ENCODE peak calls at places on chromosomes 1 and 21, in six cellular contexts. P, M, F, D, Q and U are unnamed samples.

GRCh38 chr21:31622397-31622796 is 37.1 kb upstream of the SOD1 start:
- DNase-seq in P (no peak), F (no peak), Q (no peak), M (no peak), D (no peak), U (no peak)

GRCh38 chr1:230749150-230749549 is 2.0 kb downstream of the CAPN9 start:
- DNase-seq in P (no peak), F (no peak), D (no peak), Q (no peak), M (no peak), U (no peak)

GRCh38 chr1:167196185-167196584 is 24.5 kb upstream of the POU2F1 start:
- DNase-seq in M (no peak), D (no peak), Q (no peak), F (no peak), P (no peak), U (no peak)

GRCh38 chr1:59199734-59200376 is 97.0 kb upstream of the FGGY start:
- DNase-seq in Q (no peak), D (no peak), F (no peak), P (no peak), M (no peak), U (no peak)

GRCh38 chr1:69947837-69948236 is 257.5 kb downstream of the LRRC40 start:
- DNase-seq in F (no peak), M (no peak), Q (no peak), P (no peak), D (no peak), U (no peak)

GRCh38 chr1:212608956-212609700 is 567 bp downstream of the ATF3 start:
- DNase-seq in F (peak; percentile 61), M (peak; percentile 57), D (peak; percentile 42), Q (peak; percentile 80), P (no peak), U (peak; percentile 93)

GRCh38 chr21:16117851-16118592 is 388.2 kb downstream of the USP25 start:
- DNase-seq in D (no peak), Q (no peak), F (no peak), M (no peak), P (peak; percentile 56), U (no peak)

GRCh38 chr1:182669266-182669665 is 15.1 kb downstream of the RGS8 start:
- DNase-seq in Q (no peak), P (no peak), D (no peak), M (no peak), F (no peak), U (no peak)

GRCh38 chr1:147292012-147292411 is 49.5 kb downstream of the CHD1L start:
- DNase-seq in M (no peak), F (no peak), Q (no peak), P (no peak), D (no peak), U (no peak)

GRCh38 chr1:93710499-93710898 is 28.9 kb upstream of the BCAR3 start:
- DNase-seq in Q (no peak), P (no peak), M (no peak), F (no peak), D (no peak), U (no peak)

GRCh38 chr1:245172026-245172425 is 17.2 kb downstream of the KIF26B start:
- DNase-seq in M (no peak), Q (no peak), P (no peak), D (no peak), F (no peak), U (no peak)

GRCh38 chr1:160519542-160520435 is 3.3 kb downstream of the SLAMF6 start:
- DNase-seq in D (no peak), F (no peak), P (peak; percentile 38), M (no peak), Q (no peak), U (no peak)

GRCh38 chr1:199690520-199690919 is 337.0 kb upstream of the NR5A2 start:
- DNase-seq in M (no peak), P (no peak), F (no peak), Q (no peak), D (no peak), U (no peak)

GRCh38 chr1:179871940-179872339 is 5.7 kb downstream of the TOR1AIP2 start:
- DNase-seq in Q (no peak), M (no peak), P (no peak), D (no peak), F (no peak), U (no peak)

GRCh38 chr1:42932442-42932941 is 26.2 kb downstream of the SLC2A1 start:
- DNase-seq in M (no peak), P (no peak), F (no peak), Q (no peak), D (no peak), U (no peak)

GRCh38 chr1:24683713-24684162 is 40.6 kb downstream of the SRRM1 start:
- DNase-seq in Q (no peak), F (no peak), D (no peak), P (peak; percentile 85), M (no peak), U (no peak)

GRCh38 chr1:55144886-55145285 is 70.3 kb downstream of the USP24 start:
- DNase-seq in D (no peak), M (no peak), Q (no peak), F (no peak), P (no peak), U (no peak)

GRCh38 chr21:17925000-17925610 is 105.9 kb upstream of the C21orf91 start:
- DNase-seq in Q (no peak), F (peak; percentile 42), D (peak; percentile 12), P (peak; percentile 30), M (peak; percentile 60), U (peak; percentile 40)

GRCh38 chr1:112935474-112936289 is 20.3 kb downstream of the SLC16A1 start:
- DNase-seq in Q (no peak), M (no peak), F (no peak), D (no peak), P (peak; percentile 43), U (no peak)

GRCh38 chr1:187985145-187985896 is 1156.6 kb downstream of the PLA2G4A start:
- DNase-seq in M (no peak), D (no peak), P (no peak), F (no peak), Q (no peak), U (no peak)

GRCh38 chr21:29342394-29342957 is 43.8 kb downstream of the BACH1 start:
- DNase-seq in F (peak; percentile 24), P (peak; percentile 11), Q (peak; percentile 82), D (no peak), M (no peak), U (peak; percentile 40)

GRCh38 chr1:12502300-12503109 is 115.5 kb downstream of the DHRS3 start:
- DNase-seq in M (no peak), P (no peak), F (no peak), D (no peak), Q (no peak), U (no peak)

GRCh38 chr1:58739851-58740466 is 40.1 kb upstream of the MYSM1 start:
- DNase-seq in Q (no peak), D (no peak), P (peak; percentile 35), M (no peak), F (no peak), U (no peak)

GRCh38 chr1:115448282-115449044 is 110.4 kb upstream of the NGF start:
- DNase-seq in P (no peak), D (no peak), M (no peak), F (no peak), Q (no peak), U (no peak)

GRCh38 chr1:229855999-229856650 is 210.9 kb upstream of the GALNT2 start:
- DNase-seq in F (peak; percentile 50), M (no peak), P (no peak), D (no peak), Q (no peak), U (no peak)

GRCh38 chr1:104780470-104781078 is 1030.9 kb downstream of the AMY1C start:
- DNase-seq in F (no peak), Q (no peak), D (no peak), P (peak; percentile 4), M (no peak), U (no peak)

GRCh38 chr1:229229721-229230135 is 41.2 kb upstream of the RAB4A start:
- DNase-seq in Q (peak; percentile 93), P (no peak), F (peak; percentile 40), D (peak; percentile 82), M (peak; percentile 76), U (peak; percentile 57)

DNA sequence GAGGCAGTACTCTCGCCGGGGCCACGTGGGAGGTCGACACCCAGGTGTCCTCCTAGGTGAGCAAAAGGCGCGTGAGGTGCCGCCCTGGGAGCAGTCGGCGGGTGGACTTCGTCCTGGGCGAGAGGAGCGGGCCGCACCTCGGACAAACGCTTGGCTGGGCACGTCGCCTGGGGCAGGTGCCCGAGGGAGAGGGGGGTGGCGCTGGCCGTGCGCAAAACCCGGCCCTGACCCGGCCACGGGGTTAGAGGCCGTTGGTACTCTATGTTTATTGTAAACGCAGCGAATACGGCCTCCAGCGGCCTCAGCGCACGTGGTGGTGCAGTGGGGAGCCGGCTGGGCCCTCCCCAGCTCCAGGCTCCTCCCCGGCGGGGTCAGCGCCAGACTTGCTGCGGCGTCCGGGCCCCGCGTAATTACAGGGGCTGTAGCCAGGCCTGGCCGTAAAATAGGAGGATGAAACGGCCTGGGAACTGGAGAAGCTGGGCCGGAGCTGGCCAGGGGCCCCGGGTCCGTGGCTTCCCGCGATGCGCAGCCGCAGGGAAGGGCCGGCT is 1.7 kb upstream of the EFNA1 start:
- DNase-seq in P (no peak), F (peak; percentile 94), Q (peak; percentile 89), M (peak; percentile 91), D (peak; percentile 76), U (peak; percentile 91)
- TF ChIP-seq EP300 in P (no peak), F (peak; percentile 86), Q (no peak), M (no peak), D (no peak), U (no peak)

GRCh38 chr1:226643167-226643566 is 94.6 kb downstream of the STUM start:
- DNase-seq in F (no peak), Q (peak; percentile 73), P (no peak), M (no peak), D (peak; percentile 39), U (peak; percentile 73)
- TF ChIP-seq EP300 in F (no peak), Q (no peak), P (no peak), M (no peak), D (no peak), U (no peak)

DNA sequence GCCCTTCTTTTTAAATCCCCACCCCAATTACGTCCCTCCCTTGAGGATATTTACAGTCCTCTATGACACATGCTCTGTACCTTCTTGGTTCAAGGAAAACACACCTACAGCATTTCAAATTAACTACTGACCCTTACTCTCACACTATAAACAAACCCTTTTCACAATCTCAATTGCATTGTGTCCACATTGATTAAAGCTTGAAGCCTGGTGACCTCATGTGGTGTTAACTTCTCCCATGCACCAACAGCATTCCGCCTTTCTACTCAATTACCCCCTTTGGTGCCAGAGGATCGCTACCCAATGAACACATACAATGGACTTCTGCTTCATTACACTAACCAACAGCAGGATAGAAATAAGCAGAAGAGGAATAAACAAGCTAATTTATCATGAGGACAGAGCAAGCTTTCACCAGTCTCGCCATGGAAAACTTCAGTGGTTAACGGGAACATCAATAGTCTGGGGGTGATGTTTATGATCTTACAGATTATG is 15.2 kb downstream of the WLS start:
- DNase-seq in D (no peak), M (no peak), P (no peak), F (no peak), Q (no peak), U (no peak)
- TF ChIP-seq EP300 in D (no peak), M (no peak), P (no peak), F (no peak), Q (no peak), U (no peak)

DNA sequence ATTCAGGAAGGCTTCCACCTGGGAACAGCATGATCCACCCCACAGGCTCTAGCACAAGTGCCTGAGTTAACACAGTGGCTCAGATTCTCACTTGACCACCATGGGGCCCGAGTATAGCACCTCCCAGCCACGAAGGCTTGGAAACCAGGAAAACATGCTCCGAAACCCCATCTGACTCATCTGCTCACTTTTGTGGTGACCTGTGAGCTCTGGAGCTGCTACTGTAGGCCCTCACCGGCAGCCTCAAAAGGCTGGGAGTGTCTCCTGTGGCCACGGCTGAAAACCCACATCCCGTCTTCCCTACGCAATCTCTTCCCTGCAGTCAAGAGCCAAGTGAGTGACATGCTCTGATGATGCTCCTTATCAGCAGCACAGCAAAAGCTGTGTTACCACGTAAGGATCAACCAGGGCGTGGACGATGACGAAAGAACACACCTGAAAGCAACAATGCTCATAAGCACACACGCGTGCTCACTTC is 81.4 kb downstream of the TGFBR3 start:
- DNase-seq in Q (no peak), F (no peak), M (no peak), P (no peak), D (no peak), U (no peak)
- TF ChIP-seq EP300 in Q (no peak), F (no peak), M (no peak), P (no peak), D (no peak), U (no peak)